ENCODE peak calls at places on chromosomes 11 and 22, in four cellular contexts. M is neural crest cell, W is bronchial epithelial cell, F is stomach. R is an unnamed sample.

GRCh38 chr22:49660794-49661781 is 166.6 kb downstream of the BRD1 start:
- DNase-seq in M (no peak), W (no peak), F (no peak), R (no peak)

GRCh38 chr11:134854391-134854991 is 442.4 kb upstream of the B3GAT1 start:
- DNase-seq in M (no peak), W (no peak), F (no peak), R (peak; percentile 81)

GRCh38 chr11:33997473-33998347 is 53.8 kb upstream of the CAPRIN1 start:
- DNase-seq in M (no peak), W (peak; percentile 6), F (no peak), R (peak; percentile 53)

GRCh38 chr11:85893378-85893777 is 38.2 kb downstream of the CCDC83 start:
- DNase-seq in W (no peak), M (no peak), F (no peak), R (peak; percentile 68)

GRCh38 chr22:48926663-48927062 is 901.0 kb downstream of the BRD1 start:
- DNase-seq in F (peak; percentile 20), W (no peak), M (no peak), R (no peak)

GRCh38 chr11:35160248-35160820 is 21.4 kb downstream of the CD44 start:
- DNase-seq in W (no peak), F (no peak), M (no peak), R (no peak)

GRCh38 chr11:13141731-13142724 is 132.9 kb downstream of the RASSF10 start:
- DNase-seq in W (no peak), F (no peak), M (no peak), R (no peak)

GRCh38 chr11:32489464-32489863 is 54.1 kb upstream of the WT1 start:
- DNase-seq in F (no peak), W (no peak), M (no peak), R (no peak)

GRCh38 chr22:19882446-19883381 is 28.0 kb upstream of the GNB1L start:
- DNase-seq in M (no peak), W (no peak), F (no peak), R (peak; percentile 9)

GRCh38 chr22:29302681-29303465 is 3.6 kb upstream of the GAS2L1 start:
- DNase-seq in F (peak; percentile 64), W (no peak), M (no peak), R (no peak)

GRCh38 chr11:85663781-85664560 is 958 bp downstream of the CREBZF start:
- DNase-seq in F (peak; percentile 88), W (peak; percentile 39), M (peak; percentile 66), R (peak; percentile 80)

GRCh38 chr22:36327922-36328551 is 59.7 kb downstream of the MYH9 start:
- DNase-seq in F (no peak), W (no peak), M (no peak), R (no peak)

GRCh38 chr22:50169181-50169759 is 1.3 kb upstream of the PANX2 start:
- DNase-seq in F (no peak), M (no peak), W (no peak), R (no peak)

GRCh38 chr11:11752688-11753087 is 89.1 kb upstream of the USP47 start:
- DNase-seq in M (no peak), F (no peak), W (peak; percentile 26), R (no peak)

GRCh38 chr11:17598700-17599459 is 51.8 kb downstream of the OTOG start:
- DNase-seq in W (peak; percentile 41), M (peak; percentile 91), F (peak; percentile 72), R (peak; percentile 79)

GRCh38 chr22:43126506-43127165 is 16.1 kb downstream of the BIK start:
- DNase-seq in M (no peak), F (peak; percentile 57), W (peak; percentile 86), R (no peak)

GRCh38 chr11:394034-394857 is at the start of gene PKP3:
- DNase-seq in F (peak; percentile 91), W (peak; percentile 92), M (no peak), R (no peak)

GRCh38 chr11:20093775-20094174 is 66.5 kb downstream of the DBX1 start:
- DNase-seq in F (no peak), M (no peak), W (no peak), R (no peak)

GRCh38 chr11:3859373-3859881 is 4.0 kb downstream of the STIM1 start:
- DNase-seq in F (peak; percentile 73), M (no peak), W (no peak), R (peak; percentile 75)

GRCh38 chr11:61599968-61600710 is 19.3 kb upstream of the SYT7 start:
- DNase-seq in F (no peak), W (no peak), M (no peak), R (no peak)

GRCh38 chr11:13368041-13368446 is 90.5 kb downstream of the BMAL1 start:
- DNase-seq in W (peak; percentile 23), F (no peak), M (no peak), R (no peak)

GRCh38 chr22:42275176-42275575 is 4.7 kb upstream of the TCF20 start:
- DNase-seq in F (no peak), M (no peak), W (no peak), R (no peak)

GRCh38 chr11:26820739-26821138 is 98.9 kb upstream of the SLC5A12 start:
- DNase-seq in M (no peak), W (peak; percentile 83), F (no peak), R (no peak)

GRCh38 chr11:109309153-109309552 is 112.8 kb upstream of the C11orf87 start:
- DNase-seq in M (no peak), F (no peak), W (no peak), R (no peak)

GRCh38 chr11:820655-821512 is 2.2 kb downstream of the PNPLA2 start:
- DNase-seq in M (no peak), W (peak; percentile 49), F (peak; percentile 90), R (no peak)

GRCh38 chr11:61587951-61588695 is 7.2 kb upstream of the SYT7 start:
- DNase-seq in M (no peak), F (peak; percentile 67), W (peak; percentile 38), R (peak; percentile 97)

GRCh38 chr11:57322881-57323467 is 1.8 kb downstream of the TNKS1BP1 start:
- DNase-seq in M (no peak), W (peak; percentile 74), F (no peak), R (no peak)

GRCh38 chr22:41596776-41597634 is 7.4 kb upstream of the PMM1 start:
- DNase-seq in M (peak; percentile 49), W (peak; percentile 57), F (peak; percentile 82), R (peak; percentile 63)

GRCh38 chr22:49735411-49736311 is 92.0 kb downstream of the BRD1 start:
- DNase-seq in W (no peak), M (peak; percentile 53), F (peak; percentile 23), R (no peak)

GRCh38 chr11:8309862-8310261 is 46.2 kb upstream of the LMO1 start:
- DNase-seq in W (peak; percentile 41), F (no peak), M (no peak), R (peak; percentile 79)

GRCh38 chr11:783581-784015 is 6.3 kb downstream of the CEND1 start:
- DNase-seq in M (peak; percentile 77), F (peak; percentile 89), W (peak; percentile 77), R (peak; percentile 95)

DNA sequence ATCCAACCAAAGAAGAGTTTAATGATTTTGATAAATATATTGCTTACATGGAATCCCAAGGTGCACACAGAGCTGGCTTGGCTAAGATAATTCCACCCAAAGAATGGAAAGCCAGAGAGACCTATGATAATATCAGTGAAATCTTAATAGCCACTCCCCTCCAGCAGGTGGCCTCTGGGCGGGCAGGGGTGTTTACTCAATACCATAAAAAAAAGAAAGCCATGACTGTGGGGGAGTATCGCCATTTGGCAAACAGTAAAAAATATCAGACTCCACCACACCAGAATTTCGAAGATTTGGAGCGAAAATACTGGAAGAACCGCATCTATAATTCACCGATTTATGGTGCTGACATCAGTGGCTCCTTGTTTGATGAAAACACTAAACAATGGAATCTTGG is 23.9 kb downstream of the KDM4D start:
- DNase-seq in F (no peak), W (no peak), M (no peak), R (no peak)
- TF ChIP-seq CTCF in F (no peak), W (peak; percentile 20), M (peak; percentile 39), R (no peak)

GRCh38 chr11:76445122-76446084 is 585 bp downstream of the EMSY start:
- DNase-seq in W (peak; percentile 85), F (peak; percentile 66), M (peak; percentile 68), R (peak; percentile 96)
- TF ChIP-seq CTCF in W (peak; percentile 11), F (no peak), M (peak; percentile 37), R (peak; percentile 29)

DNA sequence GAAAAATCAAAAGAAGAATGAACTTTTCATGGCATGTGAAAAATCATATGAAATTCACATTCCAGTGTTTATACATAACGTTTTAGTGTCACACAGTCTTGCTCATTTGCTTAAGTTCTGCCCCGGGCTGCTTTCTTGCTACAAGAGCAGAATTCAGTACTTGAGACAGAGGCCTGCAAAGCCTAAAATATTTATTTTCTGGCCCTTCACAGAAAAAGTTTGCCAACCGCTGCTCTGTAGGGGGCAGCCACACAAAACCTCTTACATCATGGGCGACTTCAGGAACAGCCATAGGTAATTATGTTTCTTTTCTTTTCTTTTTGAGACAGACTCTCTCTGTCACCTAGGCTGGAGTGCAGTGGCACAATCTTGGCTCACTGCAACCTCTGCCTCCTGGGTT is 1.0 kb upstream of the ATG2A start:
- DNase-seq in W (peak; percentile 25), M (no peak), F (no peak), R (no peak)
- TF ChIP-seq CTCF in W (no peak), M (peak; percentile 20), F (no peak), R (no peak)

GRCh38 chr11:7299393-7299792 is 47.7 kb downstream of the SYT9 start:
- DNase-seq in W (no peak), F (no peak), M (no peak), R (no peak)
- TF ChIP-seq CTCF in W (no peak), F (no peak), M (no peak), R (no peak)

DNA sequence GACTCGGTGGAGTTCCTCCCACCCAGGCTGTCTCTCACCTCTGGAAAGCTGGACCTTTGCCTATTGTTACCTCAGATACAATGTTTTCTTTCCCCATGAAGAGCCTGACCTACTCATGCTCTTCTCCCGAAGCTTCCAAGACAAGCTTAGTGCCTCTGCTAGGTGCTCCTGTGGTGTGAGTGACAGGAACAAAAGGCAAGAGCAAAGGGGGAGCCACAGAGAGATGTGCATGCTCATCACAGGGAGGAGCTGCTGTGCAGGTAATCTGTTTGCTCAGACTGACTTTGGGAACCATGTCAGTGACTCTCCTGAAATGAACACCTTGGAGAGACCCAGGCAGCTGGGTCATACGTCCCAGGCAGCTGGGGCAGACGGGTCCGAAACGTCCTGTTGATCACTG is 53.6 kb upstream of the VSTM5 start:
- DNase-seq in M (no peak), W (no peak), F (no peak), R (peak; percentile 37)
- TF ChIP-seq CTCF in M (no peak), W (peak; percentile 7), F (no peak), R (peak; percentile 52)

DNA sequence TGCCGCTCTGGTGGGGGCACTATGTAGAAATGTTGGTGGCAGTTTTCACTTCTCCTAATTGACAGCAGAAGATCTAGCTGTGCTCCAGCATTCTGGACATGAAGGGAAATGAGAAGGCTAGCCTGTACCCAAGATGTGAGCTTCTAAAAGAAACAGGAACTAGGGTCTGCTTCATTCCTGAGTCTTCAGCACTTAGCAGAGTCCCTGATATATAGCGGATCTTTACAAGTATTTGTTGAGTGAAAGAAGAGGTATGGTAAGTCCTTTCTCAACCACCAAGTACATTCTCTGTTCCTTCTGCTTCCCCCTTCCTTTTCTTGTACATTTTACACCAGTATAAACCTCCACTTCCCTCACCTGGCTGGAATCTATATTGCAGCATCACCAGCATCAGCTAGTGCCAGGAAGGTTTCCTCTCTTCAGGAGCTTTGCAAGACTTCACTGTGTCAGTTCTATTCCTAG is 408.3 kb upstream of the CADM1 start:
- DNase-seq in F (no peak), M (no peak), W (peak; percentile 34), R (peak; percentile 25)
- TF ChIP-seq CTCF in F (no peak), M (peak; percentile 62), W (peak; percentile 39), R (peak; percentile 49)